ENCODE peak calls at places on chromosomes 4 and X, in nine cellular contexts. C, Y, K, S, Q, E, L, H and A are unnamed samples. For H3K36me3, H3K9me3 and H3K27me3, the result is how much of the 10 kb centered on the place peaks cover.

GRCh38 chr4:78953231-78953630 is 14.0 kb upstream of the PAQR3 start:
- DNase-seq in K (no peak), E (no peak), Y (no peak), S (no peak), L (no peak), C (no peak), H (no peak), Q (no peak), A (no peak)

GRCh38 chrX:81779701-81780100 is 577.8 kb downstream of the SH3BGRL start:
- DNase-seq in E (no peak), C (no peak), K (no peak), Q (no peak), H (no peak), L (no peak), Y (no peak), S (no peak), A (no peak)

GRCh38 chrX:112058255-112058654 is 24.3 kb downstream of the TRPC5 start:
- DNase-seq in L (no peak), E (no peak), C (no peak), H (no peak), Q (no peak), K (no peak), Y (no peak), S (no peak), A (no peak)

GRCh38 chrX:16240231-16240905 is 73.1 kb downstream of the MAGEB17 start:
- DNase-seq in K (no peak), S (no peak), Y (no peak), C (no peak), Q (no peak), E (no peak), H (no peak), L (no peak), A (no peak)

GRCh38 chrX:13376857-13377441 is 57.1 kb upstream of the ATXN3L start:
- DNase-seq in S (no peak), E (no peak), L (no peak), Y (no peak), K (peak), Q (no peak), C (no peak), H (no peak), A (peak)

GRCh38 chr4:81562093-81562492 is 90.4 kb upstream of the RASGEF1B start:
- DNase-seq in S (peak), Q (no peak), H (no peak), L (no peak), K (no peak), Y (no peak), C (no peak), E (no peak), A (no peak)

GRCh38 chr4:173040200-173040599 is 128.4 kb upstream of the GALNT7 start:
- DNase-seq in Q (no peak), S (no peak), K (no peak), H (no peak), C (no peak), E (no peak), L (peak), Y (no peak), A (no peak)

GRCh38 chr4:1871471-1872021 is 353 bp downstream of the NSD2 start:
- DNase-seq in E (no peak), H (no peak), Y (no peak), L (no peak), S (no peak), Q (no peak), C (no peak), K (peak), A (no peak)

GRCh38 chr4:929970-930625 is 2.0 kb downstream of the GAK start:
- DNase-seq in C (no peak), E (no peak), Q (no peak), H (no peak), S (no peak), L (peak), Y (peak), K (no peak), A (no peak)

GRCh38 chrX:2176733-2177132 is 324.0 kb downstream of the DHRSX start:
- DNase-seq in Q (no peak), E (no peak), K (no peak), C (no peak), Y (no peak), H (no peak), L (no peak), S (no peak), A (no peak)

GRCh38 chr4:26609868-26610267 is 26.0 kb downstream of the TBC1D19 start:
- DNase-seq in Y (no peak), S (no peak), E (no peak), Q (no peak), L (no peak), K (no peak), H (no peak), C (no peak), A (no peak)

GRCh38 chrX:139560221-139560620 is 29.7 kb downstream of the F9 start:
- DNase-seq in Q (no peak), H (no peak), E (no peak), C (no peak), L (no peak), K (no peak), S (no peak), Y (no peak), A (no peak)

GRCh38 chrX:47568656-47569295 is 7.8 kb downstream of the ARAF start:
- DNase-seq in E (no peak), Q (no peak), H (no peak), S (peak), L (no peak), C (no peak), K (no peak), Y (no peak), A (peak)

GRCh38 chrX:47563801-47564315 is 2.9 kb downstream of the ARAF start:
- DNase-seq in Y (no peak), Q (no peak), K (no peak), L (no peak), E (no peak), S (no peak), C (no peak), H (no peak), A (no peak)

GRCh38 chrX:47564438-47565085 is 3.6 kb downstream of the ARAF start:
- DNase-seq in Q (no peak), H (no peak), L (no peak), E (no peak), K (no peak), S (no peak), Y (no peak), C (no peak), A (no peak)

GRCh38 chrX:47570794-47571193 is 9.8 kb downstream of the ARAF start:
- DNase-seq in S (no peak), H (no peak), C (no peak), L (no peak), E (no peak), Q (no peak), K (no peak), Y (no peak), A (no peak)

GRCh38 chrX:47566841-47567240 is 5.8 kb downstream of the ARAF start:
- DNase-seq in Q (no peak), L (no peak), C (no peak), K (no peak), Y (no peak), H (no peak), S (no peak), E (no peak), A (no peak)
- H3K36me3 ChIP-seq in Q (under half), L (under half), C (under half), K (under half), Y (half or more), H (half or more), S (under half), E (half or more), A (half or more)

GRCh38 chrX:47918274-47918673 is 81.6 kb downstream of the ZNF81 start:
- DNase-seq in K (no peak), H (no peak), C (no peak), L (no peak), Q (no peak), E (no peak), Y (no peak), S (no peak), A (no peak)

GRCh38 chrX:47915886-47916493 is 79.3 kb downstream of the ZNF81 start:
- DNase-seq in E (no peak), K (no peak), H (no peak), L (no peak), Q (no peak), C (no peak), S (no peak), Y (no peak), A (no peak)
- H3K9me3 ChIP-seq in E (under half), K (under half), H (under half), L (under half), Q (under half), C (under half), S (under half), Y (half or more), A (under half)

GRCh38 chr4:4862665-4863482 is 3.4 kb downstream of the MSX1 start:
- DNase-seq in S (no peak), Q (no peak), K (no peak), Y (no peak), H (no peak), C (no peak), L (no peak), E (no peak), A (no peak)
- H3K27me3 ChIP-seq in S (under half), Q (under half), K (half or more), Y (half or more), H (under half), C (half or more), L (half or more), E (half or more), A (under half)

GRCh38 chrX:71454222-71454621 is 78.7 kb upstream of the OGT start:
- DNase-seq in E (no peak), L (no peak), Q (no peak), K (no peak), S (no peak), H (no peak), C (no peak), Y (no peak), A (no peak)
- H3K36me3 ChIP-seq in E (half or more), L (under half), Q (under half), K (under half), S (under half), H (half or more), C (under half), Y (half or more), A (half or more)

GRCh38 chr4:29540439-29541102 is 1179.6 kb upstream of the PCDH7 start:
- DNase-seq in C (no peak), E (no peak), L (no peak), Q (no peak), H (no peak), S (no peak), K (no peak), Y (no peak), A (no peak)
- H3K9me3 ChIP-seq in C (under half), E (under half), L (under half), Q (under half), H (under half), S (under half), K (under half), Y (under half), A (under half)